ENCODE peak calls at places on chromosomes 16 and 17, in seven cellular contexts. D, E, T, G, A, H and F are unnamed samples.

GRCh38 chr16:50574852-50575251 is 26.7 kb downstream of the NKD1 start:
- DNase-seq in D (no peak), E (no peak), T (no peak), G (no peak), A (no peak), H (no peak), F (no peak)

GRCh38 chr17:75383842-75384195 is 21.7 kb downstream of the GRB2 start:
- DNase-seq in D (no peak), E (no peak), T (no peak), G (no peak), A (no peak), H (no peak), F (no peak)

GRCh38 chr16:13148836-13149235 is 247.4 kb downstream of the SHISA9 start:
- DNase-seq in D (peak), E (no peak), T (no peak), G (no peak), A (no peak), H (no peak), F (no peak)

GRCh38 chr16:85673529-85674417 is 15.0 kb downstream of the GINS2 start:
- DNase-seq in D (no peak), E (no peak), T (no peak), G (no peak), A (no peak), H (no peak), F (no peak)

GRCh38 chr17:73311428-73311780 is 397 bp downstream of the CDC42EP4 start:
- DNase-seq in D (no peak), E (no peak), T (no peak), G (no peak), A (no peak), H (no peak), F (no peak)

GRCh38 chr17:8285270-8286181 is 2.9 kb upstream of the RANGRF start:
- DNase-seq in D (no peak), E (no peak), T (no peak), G (no peak), A (no peak), H (no peak), F (no peak)

GRCh38 chr16:12902511-12903324 is 1.3 kb downstream of the SHISA9 start:
- DNase-seq in D (no peak), E (no peak), T (peak), G (no peak), A (no peak), H (no peak), F (no peak)

GRCh38 chr17:2982854-2983636 is 80.4 kb downstream of the OR1D5 start:
- DNase-seq in D (no peak), E (no peak), T (peak), G (peak), A (no peak), H (no peak), F (peak)